ENCODE peak calls at places on chromosome 13, in nine cellular contexts. One of them, this sample, is unnamed.

GRCh38 chr13:65560936-65561335 is 1669.2 kb downstream of the PCDH9 start:
- DNase-seq in AG10803: no peak
- DNase-seq in AG04450: no peak
- DNase-seq in GM23338: no peak
- DNase-seq in tibial nerve: no peak
- DNase-seq in GM10248: no peak
- DNase-seq in BE2C: no peak
- DNase-seq in activated CD8-positive, alpha-beta T cell treated with anti-CD3 and anti-CD28 coated beads for 36 hours: no peak
- DNase-seq in lower leg skin: no peak
- DNase-seq in this sample: no peak

GRCh38 chr13:30398601-30399072 is 23.7 kb upstream of the UBE2L5 start:
- DNase-seq in AG10803: peak
- DNase-seq in AG04450: no peak
- DNase-seq in GM23338: no peak
- DNase-seq in tibial nerve: no peak
- DNase-seq in GM10248: no peak
- DNase-seq in BE2C: no peak
- DNase-seq in activated CD8-positive, alpha-beta T cell treated with anti-CD3 and anti-CD28 coated beads for 36 hours: no peak
- DNase-seq in lower leg skin: no peak
- DNase-seq in this sample: no peak

GRCh38 chr13:24128962-24129361 is 31.6 kb upstream of the SPATA13 start:
- DNase-seq in AG10803: no peak
- DNase-seq in AG04450: no peak
- DNase-seq in GM23338: no peak
- DNase-seq in tibial nerve: no peak
- DNase-seq in GM10248: no peak
- DNase-seq in BE2C: no peak
- DNase-seq in activated CD8-positive, alpha-beta T cell treated with anti-CD3 and anti-CD28 coated beads for 36 hours: no peak
- DNase-seq in lower leg skin: no peak
- DNase-seq in this sample: no peak

GRCh38 chr13:110616103-110617101 is 1.1 kb downstream of the NAXD start:
- DNase-seq in AG10803: peak
- DNase-seq in AG04450: no peak
- DNase-seq in GM23338: peak
- DNase-seq in tibial nerve: no peak
- DNase-seq in GM10248: peak
- DNase-seq in BE2C: no peak
- DNase-seq in activated CD8-positive, alpha-beta T cell treated with anti-CD3 and anti-CD28 coated beads for 36 hours: peak
- DNase-seq in lower leg skin: peak
- DNase-seq in this sample: no peak

GRCh38 chr13:111559612-111560423 is 239.4 kb downstream of the TEX29 start:
- DNase-seq in AG10803: no peak
- DNase-seq in AG04450: no peak
- DNase-seq in GM23338: no peak
- DNase-seq in tibial nerve: no peak
- DNase-seq in GM10248: no peak
- DNase-seq in BE2C: no peak
- DNase-seq in activated CD8-positive, alpha-beta T cell treated with anti-CD3 and anti-CD28 coated beads for 36 hours: peak
- DNase-seq in lower leg skin: no peak
- DNase-seq in this sample: no peak

GRCh38 chr13:45564108-45564507 is 51.4 kb downstream of the ERICH6B start:
- DNase-seq in AG10803: peak
- DNase-seq in AG04450: peak
- DNase-seq in GM23338: no peak
- DNase-seq in tibial nerve: no peak
- DNase-seq in GM10248: no peak
- DNase-seq in BE2C: no peak
- DNase-seq in activated CD8-positive, alpha-beta T cell treated with anti-CD3 and anti-CD28 coated beads for 36 hours: peak
- DNase-seq in lower leg skin: no peak
- DNase-seq in this sample: no peak

GRCh38 chr13:80093888-80094287 is 247.0 kb downstream of the SPRY2 start:
- DNase-seq in AG10803: no peak
- DNase-seq in AG04450: no peak
- DNase-seq in GM23338: no peak
- DNase-seq in tibial nerve: no peak
- DNase-seq in GM10248: no peak
- DNase-seq in BE2C: no peak
- DNase-seq in activated CD8-positive, alpha-beta T cell treated with anti-CD3 and anti-CD28 coated beads for 36 hours: no peak
- DNase-seq in lower leg skin: no peak
- DNase-seq in this sample: no peak

GRCh38 chr13:29859971-29860370 is 9.6 kb upstream of the UBL3 start:
- DNase-seq in AG10803: peak
- DNase-seq in AG04450: no peak
- DNase-seq in GM23338: no peak
- DNase-seq in tibial nerve: no peak
- DNase-seq in GM10248: no peak
- DNase-seq in BE2C: peak
- DNase-seq in activated CD8-positive, alpha-beta T cell treated with anti-CD3 and anti-CD28 coated beads for 36 hours: no peak
- DNase-seq in lower leg skin: no peak
- DNase-seq in this sample: no peak

GRCh38 chr13:97301382-97302095 is 79.4 kb downstream of the MBNL2 start:
- DNase-seq in AG10803: no peak
- DNase-seq in AG04450: no peak
- DNase-seq in GM23338: no peak
- DNase-seq in tibial nerve: no peak
- DNase-seq in GM10248: no peak
- DNase-seq in BE2C: peak
- DNase-seq in activated CD8-positive, alpha-beta T cell treated with anti-CD3 and anti-CD28 coated beads for 36 hours: no peak
- DNase-seq in lower leg skin: no peak
- DNase-seq in this sample: no peak

GRCh38 chr13:65292488-65292901 is 1937.6 kb downstream of the PCDH9 start:
- DNase-seq in AG10803: peak
- DNase-seq in AG04450: peak
- DNase-seq in GM23338: peak
- DNase-seq in tibial nerve: no peak
- DNase-seq in GM10248: no peak
- DNase-seq in BE2C: peak
- DNase-seq in activated CD8-positive, alpha-beta T cell treated with anti-CD3 and anti-CD28 coated beads for 36 hours: no peak
- DNase-seq in lower leg skin: no peak
- DNase-seq in this sample: no peak

GRCh38 chr13:75687145-75687763 is 51.1 kb downstream of the LMO7 start:
- DNase-seq in AG10803: peak
- DNase-seq in AG04450: no peak
- DNase-seq in GM23338: peak
- DNase-seq in tibial nerve: no peak
- DNase-seq in GM10248: no peak
- DNase-seq in BE2C: no peak
- DNase-seq in activated CD8-positive, alpha-beta T cell treated with anti-CD3 and anti-CD28 coated beads for 36 hours: no peak
- DNase-seq in lower leg skin: no peak
- DNase-seq in this sample: no peak
- TF ChIP-seq CTCF in AG10803: peak
- TF ChIP-seq CTCF in AG04450: peak
- TF ChIP-seq CTCF in GM23338: peak
- TF ChIP-seq CTCF in tibial nerve: peak
- TF ChIP-seq CTCF in GM10248: peak
- TF ChIP-seq CTCF in BE2C: peak
- TF ChIP-seq CTCF in activated CD8-positive, alpha-beta T cell treated with anti-CD3 and anti-CD28 coated beads for 36 hours: peak
- TF ChIP-seq CTCF in lower leg skin: no peak
- TF ChIP-seq CTCF in this sample: peak

GRCh38 chr13:27338816-27339215 is 68.2 kb downstream of the RASL11A start:
- DNase-seq in AG10803: no peak
- DNase-seq in AG04450: no peak
- DNase-seq in GM23338: peak
- DNase-seq in tibial nerve: no peak
- DNase-seq in GM10248: no peak
- DNase-seq in BE2C: peak
- DNase-seq in activated CD8-positive, alpha-beta T cell treated with anti-CD3 and anti-CD28 coated beads for 36 hours: peak
- DNase-seq in lower leg skin: no peak
- DNase-seq in this sample: no peak
- TF ChIP-seq CTCF in AG10803: peak
- TF ChIP-seq CTCF in AG04450: peak
- TF ChIP-seq CTCF in GM23338: peak
- TF ChIP-seq CTCF in tibial nerve: no peak
- TF ChIP-seq CTCF in GM10248: peak
- TF ChIP-seq CTCF in BE2C: peak
- TF ChIP-seq CTCF in activated CD8-positive, alpha-beta T cell treated with anti-CD3 and anti-CD28 coated beads for 36 hours: no peak
- TF ChIP-seq CTCF in lower leg skin: no peak
- TF ChIP-seq CTCF in this sample: no peak

GRCh38 chr13:91058066-91058465 is 289.4 kb upstream of the MIR17HG start:
- DNase-seq in AG10803: no peak
- DNase-seq in AG04450: no peak
- DNase-seq in GM23338: peak
- DNase-seq in tibial nerve: no peak
- DNase-seq in GM10248: no peak
- DNase-seq in BE2C: no peak
- DNase-seq in activated CD8-positive, alpha-beta T cell treated with anti-CD3 and anti-CD28 coated beads for 36 hours: no peak
- DNase-seq in lower leg skin: no peak
- DNase-seq in this sample: no peak
- TF ChIP-seq CTCF in AG10803: no peak
- TF ChIP-seq CTCF in AG04450: no peak
- TF ChIP-seq CTCF in GM23338: no peak
- TF ChIP-seq CTCF in tibial nerve: no peak
- TF ChIP-seq CTCF in GM10248: no peak
- TF ChIP-seq CTCF in BE2C: no peak
- TF ChIP-seq CTCF in activated CD8-positive, alpha-beta T cell treated with anti-CD3 and anti-CD28 coated beads for 36 hours: no peak
- TF ChIP-seq CTCF in lower leg skin: no peak
- TF ChIP-seq CTCF in this sample: no peak

GRCh38 chr13:56888455-56888854 is 252.3 kb upstream of the PRR20A start:
- DNase-seq in AG10803: no peak
- DNase-seq in AG04450: no peak
- DNase-seq in GM23338: no peak
- DNase-seq in tibial nerve: no peak
- DNase-seq in GM10248: no peak
- DNase-seq in BE2C: no peak
- DNase-seq in activated CD8-positive, alpha-beta T cell treated with anti-CD3 and anti-CD28 coated beads for 36 hours: no peak
- DNase-seq in lower leg skin: no peak
- DNase-seq in this sample: no peak
- TF ChIP-seq CTCF in AG10803: no peak
- TF ChIP-seq CTCF in AG04450: no peak
- TF ChIP-seq CTCF in GM23338: no peak
- TF ChIP-seq CTCF in tibial nerve: no peak
- TF ChIP-seq CTCF in GM10248: no peak
- TF ChIP-seq CTCF in BE2C: no peak
- TF ChIP-seq CTCF in activated CD8-positive, alpha-beta T cell treated with anti-CD3 and anti-CD28 coated beads for 36 hours: no peak
- TF ChIP-seq CTCF in lower leg skin: no peak
- TF ChIP-seq CTCF in this sample: no peak

GRCh38 chr13:42392180-42392579 is 120.2 kb downstream of the AKAP11 start:
- DNase-seq in AG10803: no peak
- DNase-seq in AG04450: no peak
- DNase-seq in GM23338: no peak
- DNase-seq in tibial nerve: no peak
- DNase-seq in GM10248: no peak
- DNase-seq in BE2C: no peak
- DNase-seq in activated CD8-positive, alpha-beta T cell treated with anti-CD3 and anti-CD28 coated beads for 36 hours: no peak
- DNase-seq in lower leg skin: no peak
- DNase-seq in this sample: no peak

GRCh38 chr13:42384265-42384664 is 112.3 kb downstream of the AKAP11 start:
- DNase-seq in AG10803: no peak
- DNase-seq in AG04450: no peak
- DNase-seq in GM23338: no peak
- DNase-seq in tibial nerve: no peak
- DNase-seq in GM10248: no peak
- DNase-seq in BE2C: no peak
- DNase-seq in activated CD8-positive, alpha-beta T cell treated with anti-CD3 and anti-CD28 coated beads for 36 hours: no peak
- DNase-seq in lower leg skin: no peak
- DNase-seq in this sample: no peak

GRCh38 chr13:42393573-42394360 is 121.8 kb downstream of the AKAP11 start:
- DNase-seq in AG10803: no peak
- DNase-seq in AG04450: no peak
- DNase-seq in GM23338: no peak
- DNase-seq in tibial nerve: no peak
- DNase-seq in GM10248: no peak
- DNase-seq in BE2C: no peak
- DNase-seq in activated CD8-positive, alpha-beta T cell treated with anti-CD3 and anti-CD28 coated beads for 36 hours: no peak
- DNase-seq in lower leg skin: no peak
- DNase-seq in this sample: no peak

GRCh38 chr13:42392706-42393572 is 121.0 kb downstream of the AKAP11 start:
- DNase-seq in AG10803: no peak
- DNase-seq in AG04450: no peak
- DNase-seq in GM23338: no peak
- DNase-seq in tibial nerve: no peak
- DNase-seq in GM10248: no peak
- DNase-seq in BE2C: no peak
- DNase-seq in activated CD8-positive, alpha-beta T cell treated with anti-CD3 and anti-CD28 coated beads for 36 hours: peak
- DNase-seq in lower leg skin: no peak
- DNase-seq in this sample: no peak

GRCh38 chr13:42388326-42388725 is 116.4 kb downstream of the AKAP11 start:
- DNase-seq in AG10803: no peak
- DNase-seq in AG04450: no peak
- DNase-seq in GM23338: no peak
- DNase-seq in tibial nerve: no peak
- DNase-seq in GM10248: no peak
- DNase-seq in BE2C: no peak
- DNase-seq in activated CD8-positive, alpha-beta T cell treated with anti-CD3 and anti-CD28 coated beads for 36 hours: no peak
- DNase-seq in lower leg skin: no peak
- DNase-seq in this sample: no peak
- TF ChIP-seq CTCF in AG10803: no peak
- TF ChIP-seq CTCF in AG04450: no peak
- TF ChIP-seq CTCF in GM23338: no peak
- TF ChIP-seq CTCF in tibial nerve: no peak
- TF ChIP-seq CTCF in GM10248: no peak
- TF ChIP-seq CTCF in BE2C: no peak
- TF ChIP-seq CTCF in activated CD8-positive, alpha-beta T cell treated with anti-CD3 and anti-CD28 coated beads for 36 hours: no peak
- TF ChIP-seq CTCF in lower leg skin: no peak
- TF ChIP-seq CTCF in this sample: no peak

GRCh38 chr13:19590423-19590822 is 29.1 kb upstream of the TPTE2 start:
- DNase-seq in AG10803: no peak
- DNase-seq in AG04450: no peak
- DNase-seq in GM23338: no peak
- DNase-seq in tibial nerve: no peak
- DNase-seq in GM10248: no peak
- DNase-seq in BE2C: no peak
- DNase-seq in activated CD8-positive, alpha-beta T cell treated with anti-CD3 and anti-CD28 coated beads for 36 hours: no peak
- DNase-seq in lower leg skin: no peak
- DNase-seq in this sample: no peak

GRCh38 chr13:19589312-19589711 is 28.0 kb upstream of the TPTE2 start:
- DNase-seq in AG10803: no peak
- DNase-seq in AG04450: no peak
- DNase-seq in GM23338: no peak
- DNase-seq in tibial nerve: no peak
- DNase-seq in GM10248: no peak
- DNase-seq in BE2C: no peak
- DNase-seq in activated CD8-positive, alpha-beta T cell treated with anti-CD3 and anti-CD28 coated beads for 36 hours: no peak
- DNase-seq in lower leg skin: no peak
- DNase-seq in this sample: no peak

GRCh38 chr13:19586904-19587634 is 25.7 kb upstream of the TPTE2 start:
- DNase-seq in AG10803: peak
- DNase-seq in AG04450: no peak
- DNase-seq in GM23338: peak
- DNase-seq in tibial nerve: no peak
- DNase-seq in GM10248: peak
- DNase-seq in BE2C: peak
- DNase-seq in activated CD8-positive, alpha-beta T cell treated with anti-CD3 and anti-CD28 coated beads for 36 hours: peak
- DNase-seq in lower leg skin: no peak
- DNase-seq in this sample: no peak

GRCh38 chr13:19591864-19592263 is 30.5 kb upstream of the TPTE2 start:
- DNase-seq in AG10803: no peak
- DNase-seq in AG04450: no peak
- DNase-seq in GM23338: no peak
- DNase-seq in tibial nerve: no peak
- DNase-seq in GM10248: no peak
- DNase-seq in BE2C: no peak
- DNase-seq in activated CD8-positive, alpha-beta T cell treated with anti-CD3 and anti-CD28 coated beads for 36 hours: no peak
- DNase-seq in lower leg skin: no peak
- DNase-seq in this sample: no peak

GRCh38 chr13:19587635-19588300 is 26.4 kb upstream of the TPTE2 start:
- DNase-seq in AG10803: peak
- DNase-seq in AG04450: no peak
- DNase-seq in GM23338: peak
- DNase-seq in tibial nerve: no peak
- DNase-seq in GM10248: peak
- DNase-seq in BE2C: peak
- DNase-seq in activated CD8-positive, alpha-beta T cell treated with anti-CD3 and anti-CD28 coated beads for 36 hours: peak
- DNase-seq in lower leg skin: no peak
- DNase-seq in this sample: no peak
- TF ChIP-seq CTCF in AG10803: peak
- TF ChIP-seq CTCF in AG04450: peak
- TF ChIP-seq CTCF in GM23338: peak
- TF ChIP-seq CTCF in tibial nerve: no peak
- TF ChIP-seq CTCF in GM10248: peak
- TF ChIP-seq CTCF in BE2C: peak
- TF ChIP-seq CTCF in activated CD8-positive, alpha-beta T cell treated with anti-CD3 and anti-CD28 coated beads for 36 hours: peak
- TF ChIP-seq CTCF in lower leg skin: no peak
- TF ChIP-seq CTCF in this sample: peak

GRCh38 chr13:71218960-71219359 is 648.0 kb downstream of the DACH1 start:
- DNase-seq in AG10803: no peak
- DNase-seq in AG04450: no peak
- DNase-seq in GM23338: peak
- DNase-seq in tibial nerve: no peak
- DNase-seq in GM10248: no peak
- DNase-seq in BE2C: peak
- DNase-seq in activated CD8-positive, alpha-beta T cell treated with anti-CD3 and anti-CD28 coated beads for 36 hours: no peak
- DNase-seq in lower leg skin: no peak
- DNase-seq in this sample: no peak
- TF ChIP-seq CTCF in AG10803: no peak
- TF ChIP-seq CTCF in AG04450: no peak
- TF ChIP-seq CTCF in GM23338: peak
- TF ChIP-seq CTCF in tibial nerve: no peak
- TF ChIP-seq CTCF in GM10248: peak
- TF ChIP-seq CTCF in BE2C: peak
- TF ChIP-seq CTCF in activated CD8-positive, alpha-beta T cell treated with anti-CD3 and anti-CD28 coated beads for 36 hours: no peak
- TF ChIP-seq CTCF in lower leg skin: no peak
- TF ChIP-seq CTCF in this sample: peak